ENCODE peak calls at places on chromosomes 7 and 10, in seven cellular contexts. One of them, this sample, is unnamed.

GRCh38 chr7:47649901-47650300 is 68.0 kb upstream of the TNS3 start:
- DNase-seq in GM10248: no peak
- DNase-seq in stimulated activated CD8-positive, alpha-beta memory T cell treated with anti-CD3 and anti-CD28 coated beads, Interleukin-4, amount 100 ng/mL, for 24 hours: no peak
- DNase-seq in HFFc6: no peak
- DNase-seq in activated naive CD8-positive, alpha-beta T cell treated with anti-CD3 and anti-CD28 coated beads, Interleukin-2, amount 50 U/mL, for 24 hours: no peak
- DNase-seq in astrocyte: peak
- DNase-seq in SK-N-DZ: no peak
- DNase-seq in this sample: no peak

GRCh38 chr7:43522406-43523156 is 60.3 kb upstream of the STK17A start:
- DNase-seq in activated naive CD8-positive, alpha-beta T cell treated with anti-CD3 and anti-CD28 coated beads, Interleukin-2, amount 50 U/mL, for 24 hours: no peak
- DNase-seq in GM10248: no peak
- DNase-seq in HFFc6: peak
- DNase-seq in astrocyte: peak
- DNase-seq in SK-N-DZ: no peak
- DNase-seq in stimulated activated CD8-positive, alpha-beta memory T cell treated with anti-CD3 and anti-CD28 coated beads, Interleukin-4, amount 100 ng/mL, for 24 hours: no peak
- DNase-seq in this sample: peak

GRCh38 chr10:31037749-31038148 is 6.1 kb upstream of the ZNF438 start:
- DNase-seq in SK-N-DZ: no peak
- DNase-seq in HFFc6: no peak
- DNase-seq in stimulated activated CD8-positive, alpha-beta memory T cell treated with anti-CD3 and anti-CD28 coated beads, Interleukin-4, amount 100 ng/mL, for 24 hours: no peak
- DNase-seq in GM10248: no peak
- DNase-seq in astrocyte: no peak
- DNase-seq in activated naive CD8-positive, alpha-beta T cell treated with anti-CD3 and anti-CD28 coated beads, Interleukin-2, amount 50 U/mL, for 24 hours: no peak
- DNase-seq in this sample: no peak

GRCh38 chr10:74640134-74640533 is 186.3 kb upstream of the KAT6B start:
- DNase-seq in stimulated activated CD8-positive, alpha-beta memory T cell treated with anti-CD3 and anti-CD28 coated beads, Interleukin-4, amount 100 ng/mL, for 24 hours: no peak
- DNase-seq in GM10248: no peak
- DNase-seq in HFFc6: no peak
- DNase-seq in activated naive CD8-positive, alpha-beta T cell treated with anti-CD3 and anti-CD28 coated beads, Interleukin-2, amount 50 U/mL, for 24 hours: no peak
- DNase-seq in SK-N-DZ: no peak
- DNase-seq in astrocyte: peak
- DNase-seq in this sample: peak

GRCh38 chr10:22624289-22624738 is 90.1 kb downstream of the PIP4K2A start:
- DNase-seq in SK-N-DZ: no peak
- DNase-seq in stimulated activated CD8-positive, alpha-beta memory T cell treated with anti-CD3 and anti-CD28 coated beads, Interleukin-4, amount 100 ng/mL, for 24 hours: no peak
- DNase-seq in astrocyte: peak
- DNase-seq in activated naive CD8-positive, alpha-beta T cell treated with anti-CD3 and anti-CD28 coated beads, Interleukin-2, amount 50 U/mL, for 24 hours: no peak
- DNase-seq in HFFc6: peak
- DNase-seq in GM10248: no peak
- DNase-seq in this sample: peak

GRCh38 chr7:20200361-20200760 is 16.8 kb downstream of the MACC1 start:
- DNase-seq in SK-N-DZ: no peak
- DNase-seq in GM10248: peak
- DNase-seq in astrocyte: no peak
- DNase-seq in HFFc6: no peak
- DNase-seq in stimulated activated CD8-positive, alpha-beta memory T cell treated with anti-CD3 and anti-CD28 coated beads, Interleukin-4, amount 100 ng/mL, for 24 hours: no peak
- DNase-seq in activated naive CD8-positive, alpha-beta T cell treated with anti-CD3 and anti-CD28 coated beads, Interleukin-2, amount 50 U/mL, for 24 hours: no peak
- DNase-seq in this sample: no peak

GRCh38 chr10:73182568-73182967 is 14.6 kb downstream of the FAM149B1 start:
- DNase-seq in activated naive CD8-positive, alpha-beta T cell treated with anti-CD3 and anti-CD28 coated beads, Interleukin-2, amount 50 U/mL, for 24 hours: no peak
- DNase-seq in GM10248: no peak
- DNase-seq in astrocyte: peak
- DNase-seq in SK-N-DZ: no peak
- DNase-seq in HFFc6: peak
- DNase-seq in stimulated activated CD8-positive, alpha-beta memory T cell treated with anti-CD3 and anti-CD28 coated beads, Interleukin-4, amount 100 ng/mL, for 24 hours: no peak
- DNase-seq in this sample: peak

GRCh38 chr7:102150266-102150665 is 136.4 kb upstream of the SH2B2 start:
- DNase-seq in stimulated activated CD8-positive, alpha-beta memory T cell treated with anti-CD3 and anti-CD28 coated beads, Interleukin-4, amount 100 ng/mL, for 24 hours: no peak
- DNase-seq in GM10248: no peak
- DNase-seq in SK-N-DZ: no peak
- DNase-seq in activated naive CD8-positive, alpha-beta T cell treated with anti-CD3 and anti-CD28 coated beads, Interleukin-2, amount 50 U/mL, for 24 hours: no peak
- DNase-seq in astrocyte: no peak
- DNase-seq in HFFc6: no peak
- DNase-seq in this sample: no peak

GRCh38 chr7:147674705-147675104 is 915.9 kb upstream of the C7orf33 start:
- DNase-seq in astrocyte: no peak
- DNase-seq in GM10248: no peak
- DNase-seq in stimulated activated CD8-positive, alpha-beta memory T cell treated with anti-CD3 and anti-CD28 coated beads, Interleukin-4, amount 100 ng/mL, for 24 hours: no peak
- DNase-seq in HFFc6: no peak
- DNase-seq in activated naive CD8-positive, alpha-beta T cell treated with anti-CD3 and anti-CD28 coated beads, Interleukin-2, amount 50 U/mL, for 24 hours: no peak
- DNase-seq in SK-N-DZ: no peak
- DNase-seq in this sample: no peak

GRCh38 chr10:125122566-125122965 is 37.8 kb downstream of the CTBP2 start:
- DNase-seq in HFFc6: no peak
- DNase-seq in SK-N-DZ: no peak
- DNase-seq in activated naive CD8-positive, alpha-beta T cell treated with anti-CD3 and anti-CD28 coated beads, Interleukin-2, amount 50 U/mL, for 24 hours: no peak
- DNase-seq in stimulated activated CD8-positive, alpha-beta memory T cell treated with anti-CD3 and anti-CD28 coated beads, Interleukin-4, amount 100 ng/mL, for 24 hours: no peak
- DNase-seq in GM10248: no peak
- DNase-seq in astrocyte: no peak
- DNase-seq in this sample: no peak

This sample was measured in fibroblast of pulmonary artery.